ENCODE peak calls at places on chromosomes 1 and 21, in four cellular contexts. One of them, this sample, is unnamed.

GRCh38 chr1:226002667-226003501 is 3.7 kb upstream of the SDE2 start:
- DNase-seq in OCI-LY7: no peak
- DNase-seq in astrocyte: peak; percentile 10
- DNase-seq in hepatocyte: peak; percentile 36
- DNase-seq in this sample: no peak

GRCh38 chr1:42639116-42639515 is 19.1 kb upstream of the PPIH start:
- DNase-seq in OCI-LY7: no peak
- DNase-seq in astrocyte: peak; percentile 36
- DNase-seq in hepatocyte: no peak
- DNase-seq in this sample: no peak

GRCh38 chr1:16617778-16618580 is 4.6 kb upstream of the NBPF1 start:
- DNase-seq in OCI-LY7: no peak
- DNase-seq in astrocyte: no peak
- DNase-seq in hepatocyte: no peak
- DNase-seq in this sample: no peak

GRCh38 chr1:228664399-228664914 is 70.8 kb upstream of the RHOU start:
- DNase-seq in OCI-LY7: peak; percentile 65
- DNase-seq in astrocyte: peak; percentile 16
- DNase-seq in hepatocyte: peak; percentile 87
- DNase-seq in this sample: peak; percentile 70

GRCh38 chr21:45326169-45326833 is 38.6 kb upstream of the POFUT2 start:
- DNase-seq in OCI-LY7: no peak
- DNase-seq in astrocyte: no peak
- DNase-seq in hepatocyte: no peak
- DNase-seq in this sample: no peak

GRCh38 chr1:51192213-51192843 is 43.7 kb upstream of the RNF11 start:
- DNase-seq in OCI-LY7: peak; percentile 65
- DNase-seq in astrocyte: peak; percentile 51
- DNase-seq in hepatocyte: peak; percentile 83
- DNase-seq in this sample: peak; percentile 70

GRCh38 chr1:115133440-115133839 is 44.1 kb upstream of the TSPAN2 start:
- DNase-seq in OCI-LY7: no peak
- DNase-seq in astrocyte: peak; percentile 85
- DNase-seq in hepatocyte: peak; percentile 24
- DNase-seq in this sample: no peak

GRCh38 chr1:95124342-95124741 is 7.2 kb downstream of the TLCD4 start:
- DNase-seq in OCI-LY7: no peak
- DNase-seq in astrocyte: no peak
- DNase-seq in hepatocyte: no peak
- DNase-seq in this sample: no peak

GRCh38 chr1:201377611-201378092 is at the start of gene TNNT2:
- DNase-seq in OCI-LY7: no peak
- DNase-seq in astrocyte: no peak
- DNase-seq in hepatocyte: peak; percentile 53
- DNase-seq in this sample: peak; percentile 36

GRCh38 chr21:23452384-23453083 is 2154.7 kb downstream of the MRPL39 start:
- DNase-seq in OCI-LY7: no peak
- DNase-seq in astrocyte: no peak
- DNase-seq in hepatocyte: peak; percentile 39
- DNase-seq in this sample: no peak

GRCh38 chr1:28259935-28260802 is 851 bp downstream of the SESN2 start:
- DNase-seq in OCI-LY7: no peak
- DNase-seq in astrocyte: peak; percentile 87
- DNase-seq in hepatocyte: peak; percentile 89
- DNase-seq in this sample: peak; percentile 93

GRCh38 chr1:3457910-3458621 is 3.6 kb downstream of the ARHGEF16 start:
- DNase-seq in OCI-LY7: no peak
- DNase-seq in astrocyte: no peak
- DNase-seq in hepatocyte: no peak
- DNase-seq in this sample: no peak

GRCh38 chr1:67532452-67533216 is 102.4 kb upstream of the SERBP1 start:
- DNase-seq in OCI-LY7: peak; percentile 73
- DNase-seq in astrocyte: peak; percentile 78
- DNase-seq in hepatocyte: peak; percentile 86
- DNase-seq in this sample: peak; percentile 84

GRCh38 chr21:28215214-28215954 is 777.3 kb downstream of the LTN1 start:
- DNase-seq in OCI-LY7: no peak
- DNase-seq in astrocyte: peak; percentile 44
- DNase-seq in hepatocyte: no peak
- DNase-seq in this sample: peak; percentile 53

GRCh38 chr21:43902441-43902840 is 37.4 kb downstream of the AGPAT3 start:
- DNase-seq in OCI-LY7: no peak
- DNase-seq in astrocyte: no peak
- DNase-seq in hepatocyte: no peak
- DNase-seq in this sample: no peak

GRCh38 chr1:201213106-201213770 is 22.6 kb downstream of the IGFN1 start:
- DNase-seq in OCI-LY7: no peak
- DNase-seq in astrocyte: no peak
- DNase-seq in hepatocyte: no peak
- DNase-seq in this sample: no peak

GRCh38 chr1:94862718-94863117 is 42.6 kb downstream of the SLC44A3 start:
- DNase-seq in OCI-LY7: no peak
- DNase-seq in astrocyte: no peak
- DNase-seq in hepatocyte: no peak
- DNase-seq in this sample: no peak

GRCh38 chr21:41761211-41762181 is 5.4 kb downstream of the RIPK4 start:
- DNase-seq in OCI-LY7: no peak
- DNase-seq in astrocyte: no peak
- DNase-seq in hepatocyte: peak; percentile 55
- DNase-seq in this sample: no peak

GRCh38 chr1:203428981-203429599 is 46.5 kb upstream of the PRELP start:
- DNase-seq in OCI-LY7: no peak
- DNase-seq in astrocyte: no peak
- DNase-seq in hepatocyte: peak; percentile 47
- DNase-seq in this sample: no peak

GRCh38 chr1:214270097-214270635 is 10.8 kb upstream of the SMYD2 start:
- DNase-seq in OCI-LY7: no peak
- DNase-seq in astrocyte: no peak
- DNase-seq in hepatocyte: no peak
- DNase-seq in this sample: no peak

GRCh38 chr1:15197591-15198447 is 44.3 kb downstream of the TMEM51 start:
- DNase-seq in OCI-LY7: no peak
- DNase-seq in astrocyte: no peak
- DNase-seq in hepatocyte: no peak
- DNase-seq in this sample: no peak

DNA sequence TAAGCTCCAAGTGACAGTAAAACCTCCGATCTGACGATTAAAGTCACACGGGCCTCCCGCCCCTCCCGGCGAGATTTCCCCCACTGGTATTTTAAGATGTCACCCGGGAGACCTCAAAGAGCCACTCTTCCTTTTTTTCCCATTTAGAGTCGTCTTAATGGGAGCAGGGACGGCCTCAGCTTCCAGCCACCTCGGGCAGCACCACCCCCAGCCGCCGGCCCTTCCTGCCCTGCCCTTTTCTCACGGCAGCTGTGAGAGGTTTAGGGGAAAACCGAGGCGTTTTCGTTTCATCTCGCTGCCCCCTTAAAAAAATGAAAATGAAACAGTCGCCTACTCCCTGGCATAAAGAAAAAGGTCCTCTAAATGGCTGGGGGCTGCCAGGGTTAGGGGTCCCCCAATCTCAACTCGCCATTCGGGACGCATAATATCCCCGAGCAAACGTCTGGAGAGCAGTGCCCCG is 1.4 kb downstream of the RUNX3 start:
- DNase-seq in OCI-LY7: peak; percentile 58
- DNase-seq in astrocyte: no peak
- DNase-seq in hepatocyte: no peak
- DNase-seq in this sample: no peak
- H3K27ac ChIP-seq in OCI-LY7: peak overlapping the region; percentile 72
- H3K27ac ChIP-seq in astrocyte: no peak overlapping the region
- H3K27ac ChIP-seq in hepatocyte: no peak overlapping the region
- H3K27ac ChIP-seq in this sample: no peak overlapping the region

GRCh38 chr1:185480545-185480944 is 163.5 kb upstream of the IVNS1ABP start:
- DNase-seq in OCI-LY7: no peak
- DNase-seq in astrocyte: no peak
- DNase-seq in hepatocyte: no peak
- DNase-seq in this sample: no peak

GRCh38 chr1:185483647-185484450 is 166.8 kb upstream of the IVNS1ABP start:
- DNase-seq in OCI-LY7: no peak
- DNase-seq in astrocyte: peak; percentile 89
- DNase-seq in hepatocyte: peak; percentile 26
- DNase-seq in this sample: peak; percentile 43

GRCh38 chr1:185487030-185487429 is 170.0 kb upstream of the IVNS1ABP start:
- DNase-seq in OCI-LY7: no peak
- DNase-seq in astrocyte: no peak
- DNase-seq in hepatocyte: no peak
- DNase-seq in this sample: no peak

GRCh38 chr1:185479781-185480180 is 162.7 kb upstream of the IVNS1ABP start:
- DNase-seq in OCI-LY7: no peak
- DNase-seq in astrocyte: no peak
- DNase-seq in hepatocyte: no peak
- DNase-seq in this sample: no peak

DNA sequence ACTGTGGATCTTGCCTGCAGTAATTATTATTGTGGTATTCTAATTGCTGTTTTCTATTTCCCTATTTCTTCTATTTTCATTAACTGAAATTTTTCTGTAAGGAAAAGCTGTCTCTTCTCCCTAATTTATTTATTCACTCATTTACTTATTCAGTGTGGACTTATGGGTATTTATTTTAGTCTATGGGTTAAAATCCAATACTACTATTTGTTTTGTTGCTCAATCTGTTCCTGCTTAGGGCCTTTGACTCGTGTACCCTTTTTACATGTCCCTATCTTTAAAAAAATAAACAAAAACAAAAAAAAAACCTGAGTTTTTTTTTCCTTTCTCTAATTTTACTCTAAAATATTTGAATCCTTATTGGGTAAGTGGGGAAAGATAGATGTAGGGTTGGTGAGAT is 166.2 kb upstream of the IVNS1ABP start:
- DNase-seq in OCI-LY7: no peak
- DNase-seq in astrocyte: no peak
- DNase-seq in hepatocyte: no peak
- DNase-seq in this sample: no peak
- H3K4me2 ChIP-seq in OCI-LY7: no peak overlapping the region
- H3K4me2 ChIP-seq in astrocyte: no peak overlapping the region
- H3K4me2 ChIP-seq in hepatocyte: no peak overlapping the region
- H3K4me2 ChIP-seq in this sample: no peak overlapping the region

DNA sequence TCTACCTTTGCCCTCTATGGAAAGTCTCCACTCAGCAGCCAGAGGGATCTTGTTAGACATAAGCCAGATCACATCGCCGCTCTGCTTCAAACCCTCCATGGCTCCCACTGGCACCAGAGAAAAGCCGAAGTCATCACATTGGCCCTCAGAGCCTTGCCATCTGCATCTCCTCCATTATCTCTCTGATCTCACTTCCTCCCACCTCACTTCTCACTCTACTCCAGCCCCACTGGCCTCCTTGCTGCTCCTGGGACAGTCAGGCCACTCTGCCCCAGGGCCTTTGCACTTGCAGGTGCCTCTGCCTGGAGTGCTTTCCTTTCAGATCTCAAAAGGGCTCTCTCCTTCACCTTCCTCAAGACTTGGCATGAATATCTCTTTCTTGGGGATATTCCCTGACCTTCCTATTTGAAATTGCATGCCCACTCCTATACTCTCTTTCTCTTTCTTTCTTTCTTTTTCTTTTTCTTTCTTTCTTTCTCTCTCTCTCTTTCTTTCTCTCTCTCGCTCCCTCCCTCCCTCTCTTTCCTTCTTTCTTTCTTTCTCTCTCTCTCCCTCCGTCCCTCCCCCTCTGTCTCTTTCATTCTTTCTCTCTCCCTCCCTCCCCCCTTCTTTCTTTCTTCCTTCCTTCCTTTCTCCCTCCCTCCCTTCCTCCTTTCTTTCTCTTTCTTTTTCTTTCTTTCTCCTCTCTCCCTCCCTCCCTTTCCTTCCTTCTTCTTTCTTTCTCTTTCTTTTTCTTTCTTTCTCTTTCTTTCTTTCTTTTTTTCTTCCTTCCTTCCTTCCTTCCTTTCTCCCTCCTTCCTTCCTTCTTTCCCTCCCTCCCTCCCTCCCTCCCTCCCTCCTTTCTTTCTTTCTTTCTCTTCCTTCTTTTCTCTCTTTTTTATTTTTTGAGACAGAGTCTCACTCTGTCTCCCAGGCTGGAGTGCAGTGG is 96.0 kb upstream of the CASZ1 start:
- DNase-seq in OCI-LY7: no peak
- DNase-seq in astrocyte: no peak
- DNase-seq in hepatocyte: no peak
- DNase-seq in this sample: no peak
- H3K79me2 ChIP-seq in OCI-LY7: no peaks in the 10 kb centered on the region
- H3K79me2 ChIP-seq in astrocyte: no peaks in the 10 kb centered on the region
- H3K79me2 ChIP-seq in hepatocyte: no peaks in the 10 kb centered on the region
- H3K79me2 ChIP-seq in this sample: no peaks in the 10 kb centered on the region

GRCh38 chr1:206579747-206580437 is 32.4 kb downstream of the EIF2D start:
- DNase-seq in OCI-LY7: peak; percentile 83
- DNase-seq in astrocyte: peak; percentile 84
- DNase-seq in hepatocyte: no peak
- DNase-seq in this sample: peak; percentile 86

GRCh38 chr1:206580438-206581113 is 31.7 kb downstream of the EIF2D start:
- DNase-seq in OCI-LY7: no peak
- DNase-seq in astrocyte: no peak
- DNase-seq in hepatocyte: no peak
- DNase-seq in this sample: no peak

GRCh38 chr1:206578959-206579358 is 33.3 kb downstream of the EIF2D start:
- DNase-seq in OCI-LY7: no peak
- DNase-seq in astrocyte: no peak
- DNase-seq in hepatocyte: no peak
- DNase-seq in this sample: no peak

GRCh38 chr1:206575894-206576737 is 36.1 kb downstream of the EIF2D start:
- DNase-seq in OCI-LY7: no peak
- DNase-seq in astrocyte: no peak
- DNase-seq in hepatocyte: no peak
- DNase-seq in this sample: no peak

GRCh38 chr1:206578115-206578935 is 33.9 kb downstream of the EIF2D start:
- DNase-seq in OCI-LY7: no peak
- DNase-seq in astrocyte: no peak
- DNase-seq in hepatocyte: no peak
- DNase-seq in this sample: no peak
- H3K27ac ChIP-seq in OCI-LY7: no peak overlapping the region
- H3K27ac ChIP-seq in astrocyte: no peak overlapping the region
- H3K27ac ChIP-seq in hepatocyte: no peak overlapping the region
- H3K27ac ChIP-seq in this sample: no peak overlapping the region

GRCh38 chr1:20484526-20485462 is 1.2 kb downstream of the CAMK2N1 start:
- DNase-seq in OCI-LY7: no peak
- DNase-seq in astrocyte: no peak
- DNase-seq in hepatocyte: peak; percentile 42
- DNase-seq in this sample: no peak

GRCh38 chr1:20481158-20481617 is 4.8 kb downstream of the CAMK2N1 start:
- DNase-seq in OCI-LY7: no peak
- DNase-seq in astrocyte: no peak
- DNase-seq in hepatocyte: peak; percentile 69
- DNase-seq in this sample: no peak

GRCh38 chr1:20481643-20482498 is 4.1 kb downstream of the CAMK2N1 start:
- DNase-seq in OCI-LY7: no peak
- DNase-seq in astrocyte: no peak
- DNase-seq in hepatocyte: no peak
- DNase-seq in this sample: no peak

GRCh38 chr1:20483833-20484525 is 2.0 kb downstream of the CAMK2N1 start:
- DNase-seq in OCI-LY7: no peak
- DNase-seq in astrocyte: peak; percentile 39
- DNase-seq in hepatocyte: peak; percentile 51
- DNase-seq in this sample: peak; percentile 45

GRCh38 chr1:20483098-20483832 is 2.7 kb downstream of the CAMK2N1 start:
- DNase-seq in OCI-LY7: no peak
- DNase-seq in astrocyte: no peak
- DNase-seq in hepatocyte: no peak
- DNase-seq in this sample: no peak
- H3K4me2 ChIP-seq in OCI-LY7: peak overlapping the region; percentile 60
- H3K4me2 ChIP-seq in astrocyte: peak overlapping the region; percentile 100
- H3K4me2 ChIP-seq in hepatocyte: peak overlapping the region; percentile 95
- H3K4me2 ChIP-seq in this sample: peak overlapping the region; percentile 95